ENCODE peak calls at places on chromosomes 11 and 22, in four cellular contexts. R, X, D and P are unnamed samples.

GRCh38 chr11:114354076-114354475 is 46.2 kb downstream of the C11orf71 start:
- DNase-seq in R (no peak), D (peak), X (no peak), P (no peak)

GRCh38 chr11:70647188-70648166 is 249.1 kb downstream of the CTTN start:
- DNase-seq in R (no peak), X (no peak), D (no peak), P (no peak)

GRCh38 chr22:30873086-30873650 is 95.4 kb downstream of the MORC2 start:
- DNase-seq in D (no peak), X (no peak), R (no peak), P (no peak)

GRCh38 chr22:19772673-19773469 is 12.3 kb downstream of the TBX1 start:
- DNase-seq in R (no peak), X (no peak), D (no peak), P (peak)

GRCh38 chr22:43110444-43110926 is at the start of gene BIK:
- DNase-seq in R (no peak), D (peak), X (peak), P (no peak)

GRCh38 chr11:6637871-6638270 is 17.7 kb downstream of the DCHS1 start:
- DNase-seq in D (no peak), X (no peak), R (no peak), P (no peak)

GRCh38 chr11:12397953-12398352 is 20.6 kb downstream of the PARVA start:
- DNase-seq in D (peak), R (no peak), X (no peak), P (no peak)

GRCh38 chr11:83162377-83162776 is 5.4 kb downstream of the PCF11 start:
- DNase-seq in D (no peak), X (no peak), R (no peak), P (no peak)

GRCh38 chr22:43013355-43014061 is 1.4 kb downstream of the PACSIN2 start:
- DNase-seq in X (no peak), D (no peak), R (no peak), P (no peak)

GRCh38 chr22:22553735-22554134 is 5.3 kb downstream of the PRAME start:
- DNase-seq in D (no peak), R (no peak), X (peak), P (no peak)

GRCh38 chr11:79160786-79161403 is 279.9 kb downstream of the TENM4 start:
- DNase-seq in X (no peak), R (no peak), D (no peak), P (no peak)

GRCh38 chr11:65274734-65275682 is 13.2 kb downstream of the POLA2 start:
- DNase-seq in X (peak), R (peak), D (peak), P (no peak)

GRCh38 chr22:32585737-32586136 is 111.1 kb downstream of the FBXO7 start:
- DNase-seq in D (no peak), X (no peak), R (no peak), P (no peak)

GRCh38 chr11:64036081-64037026 is 623 bp downstream of the FLRT1 start:
- DNase-seq in X (peak), D (no peak), R (no peak), P (no peak)

GRCh38 chr22:30884211-30885000 is 84.2 kb downstream of the MORC2 start:
- DNase-seq in D (no peak), X (no peak), R (no peak), P (no peak)

GRCh38 chr22:50469377-50470305 is 5.2 kb downstream of the SBF1 start:
- DNase-seq in R (peak), D (no peak), X (peak), P (peak)

GRCh38 chr11:17767301-17767885 is 32.8 kb downstream of the KCNC1 start:
- DNase-seq in X (no peak), D (no peak), R (no peak), P (no peak)

GRCh38 chr22:22897036-22897435 is 9.4 kb downstream of the IGLL5 start:
- DNase-seq in D (no peak), R (no peak), X (no peak), P (no peak)

GRCh38 chr22:42443240-42444059 is 11.2 kb upstream of the NFAM1 start:
- DNase-seq in X (no peak), D (no peak), R (no peak), P (no peak)

GRCh38 chr22:49724030-49724892 is 103.4 kb downstream of the BRD1 start:
- DNase-seq in D (no peak), R (no peak), X (peak), P (no peak)

GRCh38 chr11:69413015-69413801 is 68.3 kb upstream of the LINC01488 start:
- DNase-seq in R (no peak), D (no peak), X (no peak), P (no peak)

GRCh38 chr11:131246589-131247164 is 123.7 kb upstream of the NTM start:
- DNase-seq in D (peak), X (peak), R (no peak), P (no peak)

GRCh38 chr11:1207451-1208360 is 15.2 kb upstream of the MUC5B start:
- DNase-seq in R (no peak), D (no peak), X (no peak), P (no peak)

GRCh38 chr22:47918936-47919505 is 1156.6 kb downstream of the TBC1D22A start:
- DNase-seq in R (no peak), D (no peak), X (peak), P (no peak)

GRCh38 chr11:12198261-12198925 is 88.0 kb downstream of the MICAL2 start:
- DNase-seq in D (no peak), R (no peak), X (no peak), P (no peak)

GRCh38 chr11:130519128-130519932 is 70.9 kb downstream of the ADAMTS15 start:
- DNase-seq in X (no peak), D (no peak), R (no peak), P (no peak)

GRCh38 chr11:19723572-19724342 is 11.1 kb downstream of the NAV2 start:
- DNase-seq in D (no peak), X (no peak), R (peak), P (no peak)

GRCh38 chr11:117538731-117539130 is 211.1 kb downstream of the CEP164 start:
- DNase-seq in X (peak), D (no peak), R (no peak), P (no peak)

GRCh38 chr22:25366876-25367466 is 147.5 kb downstream of the CRYBB2 start:
- DNase-seq in D (no peak), X (no peak), R (no peak), P (no peak)

GRCh38 chr22:17143826-17144225 is 15.3 kb downstream of the HDHD5 start:
- DNase-seq in X (no peak), D (no peak), R (no peak), P (no peak)

GRCh38 chr22:23401111-23401909 is 178.8 kb downstream of the IGLL1 start:
- DNase-seq in D (no peak), R (no peak), X (no peak), P (no peak)

GRCh38 chr11:89015614-89016013 is 50.2 kb downstream of the GRM5 start:
- DNase-seq in R (no peak), D (no peak), X (no peak), P (no peak)

GRCh38 chr11:15896026-15896425 is 460.3 kb downstream of the SOX6 start:
- DNase-seq in D (no peak), R (no peak), X (no peak), P (no peak)

GRCh38 chr22:39556970-39557811 is 13.4 kb upstream of the CACNA1I start:
- DNase-seq in X (peak), D (peak), R (no peak), P (no peak)
- H3K4me3 ChIP-seq in X (peak), D (peak), R (no peak), P (no peak)

DNA sequence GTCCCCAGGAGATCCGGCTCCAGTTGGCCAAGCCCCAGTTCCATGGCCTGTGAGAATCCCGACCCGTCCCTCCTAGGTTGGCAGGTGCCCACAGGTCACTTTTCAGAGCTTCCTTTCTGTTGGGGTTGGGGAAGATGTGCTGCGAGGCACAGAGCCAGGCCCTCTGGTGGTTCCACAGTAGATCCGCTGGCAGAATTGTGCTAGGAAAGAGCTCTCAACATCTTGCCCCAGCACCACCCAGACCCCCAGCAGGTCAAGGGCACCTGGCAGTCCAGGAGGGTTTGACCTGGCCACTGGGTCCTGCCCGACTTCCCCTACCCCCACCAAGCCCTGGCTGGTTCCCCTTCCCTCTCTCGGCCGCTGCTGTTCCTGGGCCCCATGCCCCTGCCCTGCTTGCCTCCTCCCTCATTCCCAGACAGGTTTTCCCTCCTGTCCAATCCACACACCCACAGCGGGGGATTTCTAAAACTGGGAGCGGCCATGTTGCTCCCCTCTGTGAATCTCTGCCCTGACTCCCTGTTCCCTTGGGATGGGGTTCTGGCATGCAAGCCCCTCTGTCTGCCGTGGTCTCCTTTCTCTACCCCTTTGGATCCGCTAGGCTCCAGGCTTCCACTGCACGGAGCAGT is 26.2 kb upstream of the GCAT start:
- DNase-seq in R (no peak), D (peak), X (no peak), P (no peak)
- TF ChIP-seq CTCF in R (no peak), D (peak), X (peak), P (no peak)

GRCh38 chr11:46916669-46917108 is 1.7 kb downstream of the LRP4 start:
- DNase-seq in D (peak), X (peak), R (no peak), P (no peak)

GRCh38 chr11:46918778-46919513 is 596 bp upstream of the LRP4 start:
- DNase-seq in D (no peak), R (no peak), X (peak), P (no peak)

GRCh38 chr11:46917109-46918086 is 952 bp downstream of the LRP4 start:
- DNase-seq in X (no peak), R (no peak), D (no peak), P (no peak)

GRCh38 chr11:46916251-46916650 is 2.1 kb downstream of the LRP4 start:
- DNase-seq in R (no peak), D (no peak), X (no peak), P (no peak)

DNA sequence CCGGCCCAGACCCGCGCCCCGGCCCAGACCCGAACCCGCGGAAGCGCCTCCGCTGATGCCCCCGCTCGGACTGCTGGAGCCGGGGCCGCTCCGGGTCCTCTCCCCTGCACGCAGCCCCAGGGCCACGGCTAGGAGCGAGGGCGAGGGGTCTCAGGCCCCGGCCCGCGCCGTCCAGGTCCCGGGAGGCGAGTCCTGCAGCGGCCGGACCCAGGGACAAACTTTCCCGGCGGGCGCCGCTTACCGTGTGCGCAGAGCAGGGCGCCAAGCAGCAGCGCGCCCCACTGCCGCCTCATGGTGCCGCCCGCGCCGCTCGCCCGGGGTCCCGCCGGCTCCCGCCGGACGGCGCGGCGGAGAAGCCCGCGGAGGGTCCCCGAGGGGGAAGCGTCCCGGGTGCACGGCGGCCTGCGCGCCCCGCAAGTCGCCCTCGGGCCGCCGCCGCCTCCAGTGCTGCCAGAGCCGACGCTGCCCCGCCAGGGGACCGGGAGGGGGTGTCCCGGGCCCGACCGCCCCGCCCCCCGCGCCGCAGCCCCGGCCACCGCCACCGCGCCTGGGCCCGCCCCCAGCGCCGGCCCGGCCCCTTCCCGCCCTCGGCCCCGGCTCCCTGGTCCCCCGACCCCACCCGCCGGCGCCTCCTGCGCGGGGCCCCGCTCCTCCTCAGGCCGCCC is at the start of gene LRP4:
- DNase-seq in X (peak), R (no peak), D (peak), P (no peak)
- H3K4me3 ChIP-seq in X (peak), R (peak), D (peak), P (peak)

GRCh38 chr22:39546889-39547586 is 14.5 kb upstream of the RPS19BP1 start:
- DNase-seq in D (no peak), X (no peak), R (no peak), P (no peak)

GRCh38 chr22:39545310-39546063 is 12.9 kb upstream of the RPS19BP1 start:
- DNase-seq in R (no peak), D (no peak), X (no peak), P (no peak)

GRCh38 chr22:39547587-39547947 is 15.0 kb upstream of the RPS19BP1 start:
- DNase-seq in X (no peak), R (no peak), D (no peak), P (no peak)

GRCh38 chr22:39546064-39546365 is 13.5 kb upstream of the RPS19BP1 start:
- DNase-seq in R (no peak), D (no peak), X (no peak), P (no peak)

GRCh38 chr22:39543095-39543494 is 10.5 kb upstream of the RPS19BP1 start:
- DNase-seq in X (peak), D (peak), R (no peak), P (no peak)
- TF ChIP-seq CTCF in X (peak), D (peak), R (peak), P (peak)

DNA sequence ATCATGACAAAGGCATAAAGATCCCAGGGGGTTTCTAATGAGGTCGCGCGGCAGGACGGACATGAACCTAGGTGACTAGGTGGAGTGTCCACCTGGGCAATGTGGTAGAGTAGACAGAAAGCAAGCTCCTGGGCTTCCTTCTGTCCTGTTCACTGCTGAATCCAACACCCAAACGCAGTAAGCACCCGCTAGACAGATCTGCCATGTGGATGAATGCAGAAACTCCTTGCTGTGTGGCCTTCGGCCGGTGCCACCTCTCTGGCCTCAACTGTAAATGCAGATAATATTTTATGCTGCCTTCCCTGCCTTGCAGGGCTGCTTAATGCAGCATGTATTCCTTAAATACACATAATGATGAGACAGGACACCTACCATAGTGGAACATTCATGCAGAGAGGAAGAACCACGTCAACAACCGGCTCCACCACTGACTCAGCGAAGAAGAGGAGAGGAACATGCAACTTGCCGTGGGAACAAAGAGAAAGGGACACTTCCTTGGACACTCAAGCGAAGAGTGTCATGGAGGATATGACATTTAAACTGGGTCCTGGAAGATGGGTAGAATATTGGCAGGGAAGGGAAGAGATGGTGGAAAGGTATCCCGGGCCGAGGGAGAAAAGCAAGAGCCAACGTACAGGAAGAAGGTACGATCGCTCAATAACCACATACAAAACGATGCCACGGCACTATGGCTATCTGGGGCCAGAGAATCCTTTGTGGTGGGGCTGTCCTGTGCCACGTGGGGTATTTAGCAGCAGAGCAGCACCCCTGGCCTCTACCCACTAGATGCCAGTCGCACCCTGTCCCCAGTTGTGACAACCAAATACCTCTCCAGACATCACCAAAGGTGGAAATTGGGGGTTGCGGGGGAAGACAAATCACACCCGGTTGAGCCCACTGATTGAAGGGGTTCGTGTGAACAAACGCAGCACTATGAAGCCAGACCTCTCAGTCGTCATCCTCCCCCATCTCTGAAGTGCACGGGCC is 30.8 kb downstream of the MYH9 start:
- DNase-seq in R (no peak), D (no peak), X (no peak), P (no peak)
- H3K4me3 ChIP-seq in R (no peak), D (no peak), X (no peak), P (peak)

DNA sequence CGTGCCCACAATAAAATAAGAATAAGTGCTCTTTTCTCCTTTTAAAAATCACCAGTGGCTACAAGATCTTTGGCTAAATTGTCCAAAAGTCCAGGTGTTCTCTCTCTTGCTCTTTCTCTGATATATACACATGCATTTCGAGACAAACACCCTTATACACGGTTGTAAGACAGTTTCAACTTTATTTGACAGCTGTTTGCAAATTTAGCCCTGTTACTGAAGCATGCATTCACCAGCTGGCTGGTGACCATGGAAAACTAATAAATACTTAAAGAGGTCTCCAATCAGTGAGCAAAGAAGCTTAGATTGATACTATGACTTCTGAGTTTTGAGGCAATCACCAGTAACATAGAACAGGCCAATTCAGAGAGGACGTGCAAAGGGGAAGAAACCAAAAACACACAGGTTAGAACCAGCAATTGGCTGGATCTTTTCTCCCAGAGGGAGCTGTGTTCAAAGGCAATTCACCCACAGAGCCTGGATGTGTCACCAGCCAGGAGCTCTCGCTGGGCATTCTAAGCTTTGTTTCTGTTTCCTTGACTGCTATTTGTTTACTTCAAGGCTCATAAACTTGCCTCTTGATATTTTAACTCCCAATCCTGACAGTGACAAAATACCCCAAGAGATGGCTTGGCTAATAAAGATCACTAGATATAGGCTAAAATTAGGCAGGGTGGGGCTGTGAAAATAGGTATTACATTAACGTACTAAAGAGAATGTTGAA is 113.5 kb upstream of the MTMR2 start:
- DNase-seq in D (peak), R (no peak), X (no peak), P (no peak)
- TF ChIP-seq CTCF in D (no peak), R (no peak), X (no peak), P (no peak)